ENCODE peak calls at places on chromosomes 16 and 17, in eight cellular contexts. T is lower lobe of right lung, A is tibial artery, Y is HL-60, U is B cell, J is cardiac fibroblast, O is Calu3, X is WERI-Rb-1. N is an unnamed sample.

GRCh38 chr16:85448557-85449194 is 164.4 kb upstream of the GSE1 start:
- DNase-seq in Y (no peak), T (no peak), U (peak; percentile 77), A (no peak), J (no peak), O (no peak), X (no peak), N (no peak)

GRCh38 chr17:69460963-69461922 is 46.7 kb downstream of the MAP2K6 start:
- DNase-seq in U (no peak), X (no peak), T (no peak), J (no peak), O (no peak), Y (no peak), A (no peak), N (no peak)

GRCh38 chr17:2194778-2195417 is 108.7 kb downstream of the SMG6 start:
- DNase-seq in U (no peak), J (no peak), O (peak; percentile 4), Y (no peak), X (no peak), T (no peak), A (no peak), N (no peak)

GRCh38 chr17:4742133-4742532 is 2.4 kb upstream of the CXCL16 start:
- DNase-seq in O (no peak), A (no peak), Y (no peak), T (no peak), U (no peak), J (no peak), X (no peak), N (no peak)

GRCh38 chr16:7601100-7601499 is 268.5 kb downstream of the RBFOX1 start:
- DNase-seq in U (no peak), Y (no peak), O (no peak), X (no peak), J (no peak), A (no peak), T (no peak), N (no peak)

GRCh38 chr17:9032151-9032550 is 10.8 kb downstream of the NTN1 start:
- DNase-seq in Y (no peak), U (no peak), O (no peak), J (no peak), A (no peak), X (no peak), T (no peak), N (no peak)

GRCh38 chr17:57925361-57925990 is 29.7 kb downstream of the CUEDC1 start:
- DNase-seq in U (no peak), O (no peak), X (peak; percentile 94), Y (no peak), T (no peak), A (no peak), J (no peak), N (no peak)

GRCh38 chr17:15247891-15248529 is 17.1 kb downstream of the PMP22 start:
- DNase-seq in A (no peak), X (peak; percentile 19), J (no peak), Y (no peak), O (no peak), T (no peak), U (no peak), N (no peak)

GRCh38 chr16:87834668-87835473 is 34.4 kb downstream of the SLC7A5 start:
- DNase-seq in A (no peak), O (no peak), X (peak; percentile 86), Y (no peak), U (no peak), J (no peak), T (no peak), N (no peak)

GRCh38 chr16:70573451-70574121 is 50.0 kb downstream of the SF3B3 start:
- DNase-seq in Y (no peak), X (no peak), O (no peak), U (no peak), A (peak; percentile 33), T (no peak), J (peak; percentile 98), N (no peak)

GRCh38 chr17:49910094-49910857 is 58.7 kb upstream of the DLX4 start:
- DNase-seq in T (no peak), O (peak; percentile 91), U (no peak), J (peak; percentile 36), A (no peak), X (no peak), Y (no peak), N (no peak)

GRCh38 chr17:4045477-4045876 is 81.2 kb upstream of the ATP2A3 start:
- DNase-seq in X (no peak), U (no peak), O (no peak), T (no peak), A (no peak), J (no peak), Y (no peak), N (no peak)

GRCh38 chr17:40019140-40019991 is 4.1 kb downstream of the CSF3 start:
- DNase-seq in U (no peak), A (no peak), X (peak; percentile 46), O (peak; percentile 86), J (peak; percentile 92), T (no peak), Y (no peak), N (no peak)

GRCh38 chr16:73140944-73141343 is 93.0 kb upstream of the ZFHX3 start:
- DNase-seq in J (peak; percentile 24), X (no peak), O (no peak), T (no peak), U (no peak), Y (no peak), A (no peak), N (no peak)

DNA sequence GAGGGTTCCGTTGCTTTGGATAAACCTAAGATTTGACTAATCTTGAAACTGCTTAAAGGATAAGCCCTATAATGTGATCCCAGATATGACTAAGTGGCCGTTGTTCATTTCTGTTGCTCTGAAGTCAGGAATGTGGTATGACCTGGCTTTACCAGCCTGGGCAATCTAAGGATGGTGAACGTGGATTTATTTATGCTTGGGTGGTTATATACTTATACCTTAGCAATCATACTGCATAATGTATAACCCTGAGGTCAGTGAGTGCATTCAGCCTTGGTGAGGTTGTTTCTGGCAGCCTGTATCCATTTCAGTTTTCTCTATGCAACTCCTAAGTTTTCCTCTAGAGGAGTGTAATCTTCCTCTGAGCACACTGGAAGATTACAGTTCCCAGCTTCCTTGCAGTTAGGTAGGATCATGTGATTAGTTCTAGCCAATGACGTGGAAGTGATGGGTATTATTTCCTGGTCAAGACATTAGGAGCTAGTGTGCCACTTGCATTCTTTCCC is 41.9 kb downstream of the FTO start:
- DNase-seq in O (peak; percentile 43), A (no peak), U (no peak), T (no peak), J (peak; percentile 68), X (no peak), Y (no peak), N (no peak)
- TF ChIP-seq CTCF in O (no peak), A (no peak), U (no peak), T (no peak), J (peak; percentile 41), X (no peak), Y (no peak), N (peak; percentile 38)

DNA sequence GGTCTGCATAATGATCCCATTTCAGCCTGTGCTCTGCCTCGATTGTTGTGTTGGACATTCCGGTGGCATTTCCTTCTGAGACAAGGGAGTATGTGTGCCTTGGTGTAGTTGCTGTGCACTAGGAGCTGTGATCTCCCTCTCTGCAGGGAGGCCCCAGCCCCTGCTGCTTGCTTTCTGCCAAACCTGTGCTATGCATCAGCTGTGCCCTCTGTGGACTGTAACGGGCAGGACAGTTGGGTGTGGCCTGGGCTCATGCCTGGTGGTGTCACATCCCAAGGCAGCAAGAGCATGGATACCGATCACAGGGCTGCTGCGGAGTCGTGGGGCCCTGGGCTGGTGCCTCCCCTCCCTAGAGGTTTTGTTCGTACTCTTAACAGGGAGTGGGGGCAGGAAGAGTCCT is 3.8 kb upstream of the JPT2 start:
- DNase-seq in T (no peak), X (no peak), A (no peak), J (no peak), O (no peak), Y (no peak), U (no peak), N (no peak)
- TF ChIP-seq CTCF in T (no peak), X (no peak), A (no peak), J (no peak), O (no peak), Y (no peak), U (no peak), N (no peak)

DNA sequence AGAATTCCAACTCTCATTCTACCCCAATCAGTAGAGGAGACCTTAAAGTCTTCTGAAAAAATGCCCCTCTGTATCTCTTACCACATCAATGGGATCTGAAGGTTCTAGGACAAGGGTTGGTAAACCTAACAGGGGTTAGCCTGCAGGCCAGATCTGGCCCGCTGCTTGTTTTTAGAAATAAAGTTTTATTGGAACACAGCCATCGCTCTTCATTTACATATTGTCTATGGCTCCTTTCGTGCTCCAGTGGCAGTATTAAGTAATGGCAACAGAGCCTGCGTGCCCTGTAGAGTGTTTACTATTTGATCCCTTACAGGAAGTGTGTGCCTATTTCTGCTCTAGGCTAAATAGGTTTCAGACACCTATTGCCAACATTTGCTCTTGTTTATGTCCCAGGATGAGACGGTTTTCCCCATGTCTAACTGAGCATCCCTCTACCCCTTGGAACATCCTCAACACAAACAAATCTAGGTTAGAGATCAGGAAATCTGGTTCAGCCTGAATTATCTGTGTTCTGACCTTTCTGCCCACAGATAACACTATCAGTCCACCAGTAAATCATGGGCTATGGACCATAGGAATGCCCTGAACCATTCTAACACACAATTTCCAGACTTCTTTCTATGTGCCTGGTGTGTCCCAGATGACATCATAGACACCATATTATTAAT is 44.2 kb upstream of the ERCC4 start:
- DNase-seq in O (no peak), U (no peak), T (no peak), X (no peak), A (no peak), Y (no peak), J (no peak), N (no peak)
- TF ChIP-seq CTCF in O (no peak), U (no peak), T (no peak), X (no peak), A (no peak), Y (no peak), J (no peak), N (no peak)

GRCh38 chr17:76866774-76867577 is 1.2 kb upstream of the MGAT5B start:
- DNase-seq in J (peak; percentile 59), X (no peak), Y (no peak), A (no peak), T (no peak), O (peak; percentile 30), U (no peak), N (no peak)

GRCh38 chr17:76867578-76868175 is 527 bp upstream of the MGAT5B start:
- DNase-seq in T (no peak), O (no peak), A (no peak), X (no peak), U (no peak), Y (no peak), J (peak; percentile 64), N (no peak)

GRCh38 chr17:76868669-76869208 is 535 bp downstream of the MGAT5B start:
- DNase-seq in J (no peak), A (no peak), X (no peak), T (no peak), Y (no peak), U (no peak), O (no peak), N (no peak)

GRCh38 chr17:76869209-76869877 is 1.1 kb downstream of the MGAT5B start:
- DNase-seq in T (no peak), O (no peak), X (no peak), A (no peak), Y (no peak), J (no peak), U (peak; percentile 67), N (no peak)

DNA sequence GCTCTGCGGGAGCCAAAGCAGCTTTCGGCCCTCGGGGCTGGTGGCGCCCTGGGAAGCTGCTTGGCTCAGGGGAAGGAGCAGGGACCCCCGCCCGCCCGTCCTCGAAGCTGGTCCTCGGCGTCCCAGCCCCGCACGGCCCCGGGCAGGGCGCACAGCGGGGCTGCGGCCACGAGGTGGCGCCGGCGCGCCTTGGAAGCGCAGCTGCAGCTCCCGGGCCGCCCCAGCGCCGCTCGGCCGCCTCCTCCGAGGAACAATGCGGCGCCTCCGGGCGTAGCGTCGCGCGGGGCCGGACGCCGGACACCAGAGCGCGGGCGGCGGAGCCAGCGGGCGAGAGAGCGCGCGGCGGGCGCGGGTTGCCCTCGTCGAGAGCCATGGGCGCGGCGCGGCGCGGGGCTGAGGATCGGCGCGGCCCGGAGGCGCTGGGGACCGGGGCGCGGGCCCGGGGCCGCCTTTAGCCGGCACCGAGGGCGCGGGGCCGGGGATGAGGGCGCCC is at the start of gene MGAT5B:
- DNase-seq in Y (peak; percentile 41), U (peak; percentile 99), X (peak; percentile 87), J (peak; percentile 80), A (peak; percentile 57), T (peak; percentile 87), O (peak; percentile 91), N (no peak)
- TF ChIP-seq CTCF in Y (peak; percentile 53), U (peak; percentile 79), X (peak; percentile 90), J (peak; percentile 2), A (peak; percentile 97), T (peak; percentile 88), O (peak; percentile 91), N (peak; percentile 88)

N was measured in chondrocyte.